ENCODE peak calls at places on chromosomes 16 and 17, in seven cellular contexts. Q is GM23338, W is breast epithelium, J is H1, L is transverse colon, U is K562, G is stomach. R is an unnamed sample.

GRCh38 chr17:49616546-49617205 is 41.0 kb downstream of the NXPH3 start:
- DNase-seq in J (no peak), L (peak; percentile 38), Q (no peak), U (no peak), G (peak; percentile 52), W (peak; percentile 57), R (peak; percentile 88)

GRCh38 chr17:82030470-82031302 is 792 bp upstream of the RAC3 start:
- DNase-seq in G (peak; percentile 90), U (peak; percentile 71), W (peak; percentile 89), Q (peak; percentile 92), J (peak; percentile 97), L (peak; percentile 91), R (peak; percentile 93)

GRCh38 chr17:39753514-39754160 is 15.9 kb downstream of the GRB7 start:
- DNase-seq in L (peak; percentile 72), G (peak; percentile 67), J (peak; percentile 70), U (peak; percentile 86), W (no peak), Q (peak; percentile 69), R (peak; percentile 79)

GRCh38 chr16:73092236-73092781 is 44.4 kb upstream of the ZFHX3 start:
- DNase-seq in G (no peak), L (no peak), W (no peak), U (no peak), Q (no peak), J (no peak), R (no peak)

GRCh38 chr16:74898667-74899066 is 86.3 kb downstream of the WDR59 start:
- DNase-seq in J (no peak), L (no peak), W (no peak), G (no peak), Q (no peak), U (no peak), R (no peak)

GRCh38 chr16:22348296-22348695 is 26.1 kb downstream of the CDR2 start:
- DNase-seq in W (no peak), L (no peak), G (no peak), Q (no peak), U (no peak), J (no peak), R (no peak)

GRCh38 chr16:75351183-75351582 is 82.1 kb downstream of the CFDP1 start:
- DNase-seq in L (no peak), U (no peak), J (no peak), W (no peak), Q (no peak), G (no peak), R (no peak)

GRCh38 chr16:14070877-14071575 is at the start of gene MRTFB:
- DNase-seq in J (peak; percentile 94), G (peak; percentile 88), Q (peak; percentile 86), W (peak; percentile 78), L (peak; percentile 86), U (peak; percentile 92), R (peak; percentile 83)

GRCh38 chr16:27302126-27302525 is 11.6 kb upstream of the IL4R start:
- DNase-seq in G (no peak), U (no peak), Q (no peak), J (no peak), W (no peak), L (no peak), R (no peak)

GRCh38 chr16:57245472-57246113 is 534 bp downstream of the ARL2BP start:
- DNase-seq in G (peak; percentile 40), L (peak; percentile 57), U (no peak), Q (peak; percentile 48), W (no peak), J (no peak), R (peak; percentile 74)

GRCh38 chr16:4212934-4213296 is 29.0 kb downstream of the SRL start:
- DNase-seq in Q (no peak), J (no peak), G (no peak), W (no peak), L (no peak), U (no peak), R (no peak)

GRCh38 chr16:84292032-84292431 is 2.6 kb upstream of the WFDC1 start:
- DNase-seq in G (no peak), W (no peak), J (no peak), L (no peak), Q (peak; percentile 34), U (no peak), R (no peak)

GRCh38 chr16:11129378-11129781 is 126.6 kb downstream of the SOCS1 start:
- DNase-seq in W (no peak), U (no peak), Q (no peak), J (no peak), G (no peak), L (no peak), R (peak; percentile 65)

GRCh38 chr17:41589301-41589700 is 2.6 kb upstream of the KRT14 start:
- DNase-seq in J (no peak), W (no peak), G (no peak), U (no peak), L (no peak), Q (peak; percentile 17), R (peak; percentile 35)

GRCh38 chr17:41592601-41593305 is 6.1 kb upstream of the KRT14 start:
- DNase-seq in L (no peak), J (no peak), U (no peak), W (no peak), G (no peak), Q (peak; percentile 32), R (peak; percentile 42)

GRCh38 chr17:41585301-41585700 is 1.4 kb downstream of the KRT14 start:
- DNase-seq in G (no peak), W (no peak), L (no peak), Q (no peak), J (no peak), U (no peak), R (no peak)

GRCh38 chr17:41586863-41587495 is at the start of gene KRT14:
- DNase-seq in Q (no peak), U (no peak), W (no peak), G (no peak), L (no peak), J (no peak), R (no peak)

GRCh38 chr17:41588126-41588810 is 1.6 kb upstream of the KRT14 start:
- DNase-seq in W (no peak), L (no peak), U (no peak), Q (no peak), J (no peak), G (no peak), R (no peak)
- TF ChIP-seq POLR2AphosphoS5 in W (no peak), L (no peak), U (no peak), Q (no peak), J (no peak), G (no peak), R (no peak)

GRCh38 chr16:65121870-65122723 is at the start of gene CDH11:
- DNase-seq in J (peak; percentile 81), U (no peak), G (peak; percentile 25), Q (peak; percentile 78), W (no peak), L (peak; percentile 38), R (peak; percentile 78)
- TF ChIP-seq POLR2AphosphoS5 in J (no peak), U (no peak), G (no peak), Q (no peak), W (peak; percentile 20), L (no peak), R (peak; percentile 54)

DNA sequence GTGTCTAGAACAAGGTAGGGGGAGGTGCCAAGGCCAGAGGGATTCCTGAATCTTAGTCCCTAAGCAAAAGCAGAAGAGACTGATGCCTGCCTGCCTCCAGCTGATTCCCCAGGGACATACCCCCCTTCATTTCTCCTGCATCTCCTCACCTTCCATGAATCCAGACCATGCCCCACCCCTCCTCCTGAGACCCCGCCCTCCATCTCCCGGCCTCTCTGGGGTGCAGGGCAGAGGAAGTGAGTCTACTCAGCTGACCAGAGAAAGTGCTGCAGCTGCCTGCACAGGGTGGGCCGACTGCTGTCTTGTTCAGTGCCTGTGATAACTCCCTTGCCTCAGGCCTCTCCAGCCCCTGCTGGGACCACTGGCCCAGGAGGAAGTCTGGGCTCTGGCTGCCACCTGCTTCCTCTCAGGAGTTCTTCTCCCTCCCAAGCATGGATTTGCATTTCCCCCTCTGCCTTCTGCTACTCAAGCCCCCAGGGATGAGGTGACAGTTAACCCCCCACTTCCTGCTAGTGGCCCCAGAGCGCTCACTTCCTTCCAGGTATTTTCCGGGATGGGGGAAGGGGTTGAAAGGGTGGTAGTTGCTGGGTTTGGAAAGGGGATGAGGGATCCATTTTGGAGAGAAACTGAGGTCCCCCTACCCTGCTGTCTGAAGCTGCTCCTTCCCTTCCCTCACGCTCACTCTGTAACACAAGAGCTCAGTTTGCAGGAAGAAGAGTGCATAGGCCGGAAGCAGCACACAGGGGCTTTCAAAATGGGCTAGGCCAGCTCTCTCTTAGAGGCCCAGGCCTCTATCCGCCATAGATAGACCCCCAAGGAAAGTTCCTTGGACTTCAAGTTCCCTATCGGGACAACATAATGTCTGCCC is 10.5 kb upstream of the TSPOAP1 start:
- DNase-seq in G (no peak), Q (peak; percentile 74), U (peak; percentile 80), W (no peak), J (peak; percentile 73), L (peak; percentile 72), R (peak; percentile 80)
- TF ChIP-seq POLR2AphosphoS5 in G (no peak), Q (peak; percentile 54), U (peak; percentile 93), W (no peak), J (peak; percentile 57), L (no peak), R (no peak)

GRCh38 chr17:43818966-43819365 is 14.0 kb downstream of the MPP3 start:
- DNase-seq in J (no peak), U (no peak), G (no peak), W (no peak), Q (no peak), L (no peak), R (peak; percentile 28)

GRCh38 chr17:43820759-43821158 is 12.2 kb downstream of the MPP3 start:
- DNase-seq in J (no peak), U (no peak), L (no peak), Q (no peak), W (no peak), G (no peak), R (peak; percentile 60)

GRCh38 chr17:43814714-43815113 is 18.2 kb downstream of the MPP3 start:
- DNase-seq in U (no peak), W (no peak), J (no peak), G (no peak), L (no peak), Q (no peak), R (no peak)

GRCh38 chr17:43816336-43817320 is 16.3 kb downstream of the MPP3 start:
- DNase-seq in U (no peak), L (no peak), Q (no peak), J (no peak), G (no peak), W (no peak), R (peak; percentile 46)

GRCh38 chr17:43817826-43818225 is 15.1 kb downstream of the MPP3 start:
- DNase-seq in J (no peak), U (no peak), L (no peak), W (no peak), Q (no peak), G (no peak), R (peak; percentile 62)
- TF ChIP-seq POLR2AphosphoS5 in J (no peak), U (no peak), L (no peak), W (no peak), Q (no peak), G (no peak), R (no peak)

GRCh38 chr17:38705803-38706624 is 941 bp downstream of the MLLT6 start:
- DNase-seq in G (peak; percentile 46), L (peak; percentile 50), J (peak; percentile 74), Q (peak; percentile 80), W (no peak), U (peak; percentile 85), R (peak; percentile 87)
- TF ChIP-seq POLR2AphosphoS5 in G (no peak), L (no peak), J (no peak), Q (no peak), W (no peak), U (no peak), R (no peak)